ENCODE peak calls at places on chromosomes 4 and X, in seven cellular contexts. One of them, this sample, is unnamed.

GRCh38 chrX:39654183-39654925 is 443.4 kb downstream of the BCOR start:
- DNase-seq in GM12878: no peak
- DNase-seq in H1: no peak
- DNase-seq in K562: no peak
- DNase-seq in endothelial cell of umbilical vein: no peak
- DNase-seq in HepG2: no peak
- DNase-seq in SK-N-SH: peak
- DNase-seq in this sample: no peak

GRCh38 chr4:82138376-82138775 is 235.4 kb downstream of the HNRNPD start:
- DNase-seq in GM12878: no peak
- DNase-seq in H1: no peak
- DNase-seq in SK-N-SH: no peak
- DNase-seq in endothelial cell of umbilical vein: no peak
- DNase-seq in K562: no peak
- DNase-seq in HepG2: no peak
- DNase-seq in this sample: no peak

GRCh38 chrX:88883205-88883604 is 136.2 kb downstream of the CPXCR1 start:
- DNase-seq in HepG2: no peak
- DNase-seq in K562: no peak
- DNase-seq in endothelial cell of umbilical vein: no peak
- DNase-seq in SK-N-SH: no peak
- DNase-seq in H1: no peak
- DNase-seq in GM12878: no peak
- DNase-seq in this sample: no peak

GRCh38 chrX:68988865-68989264 is 160.0 kb downstream of the EFNB1 start:
- DNase-seq in SK-N-SH: no peak
- DNase-seq in HepG2: no peak
- DNase-seq in GM12878: no peak
- DNase-seq in H1: no peak
- DNase-seq in endothelial cell of umbilical vein: no peak
- DNase-seq in K562: no peak
- DNase-seq in this sample: no peak

GRCh38 chr4:184355111-184355604 is 119.2 kb downstream of the IRF2 start:
- DNase-seq in K562: peak
- DNase-seq in H1: peak
- DNase-seq in HepG2: peak
- DNase-seq in SK-N-SH: peak
- DNase-seq in endothelial cell of umbilical vein: peak
- DNase-seq in GM12878: peak
- DNase-seq in this sample: peak

GRCh38 chr4:67684839-67685531 is 16.0 kb downstream of the UBA6 start:
- DNase-seq in HepG2: no peak
- DNase-seq in K562: no peak
- DNase-seq in endothelial cell of umbilical vein: no peak
- DNase-seq in GM12878: no peak
- DNase-seq in SK-N-SH: no peak
- DNase-seq in H1: no peak
- DNase-seq in this sample: no peak

GRCh38 chr4:145320269-145320668 is 139.9 kb upstream of the OTUD4 start:
- DNase-seq in GM12878: no peak
- DNase-seq in H1: no peak
- DNase-seq in K562: no peak
- DNase-seq in endothelial cell of umbilical vein: no peak
- DNase-seq in SK-N-SH: no peak
- DNase-seq in HepG2: no peak
- DNase-seq in this sample: no peak

GRCh38 chr4:108148316-108148715 is 20.4 kb downstream of the LEF1 start:
- DNase-seq in HepG2: no peak
- DNase-seq in H1: no peak
- DNase-seq in SK-N-SH: no peak
- DNase-seq in GM12878: no peak
- DNase-seq in K562: no peak
- DNase-seq in endothelial cell of umbilical vein: no peak
- DNase-seq in this sample: no peak

GRCh38 chrX:22122510-22122909 is 90.4 kb downstream of the PHEX start:
- DNase-seq in HepG2: no peak
- DNase-seq in SK-N-SH: no peak
- DNase-seq in H1: no peak
- DNase-seq in GM12878: no peak
- DNase-seq in K562: no peak
- DNase-seq in endothelial cell of umbilical vein: peak
- DNase-seq in this sample: no peak

GRCh38 chrX:103847174-103847870 is 15.3 kb upstream of the RAB9B start:
- DNase-seq in H1: no peak
- DNase-seq in endothelial cell of umbilical vein: no peak
- DNase-seq in GM12878: no peak
- DNase-seq in SK-N-SH: no peak
- DNase-seq in K562: no peak
- DNase-seq in HepG2: no peak
- DNase-seq in this sample: no peak

GRCh38 chrX:16930392-16930791 is 16.1 kb upstream of the REPS2 start:
- DNase-seq in endothelial cell of umbilical vein: no peak
- DNase-seq in H1: no peak
- DNase-seq in HepG2: no peak
- DNase-seq in K562: peak
- DNase-seq in GM12878: no peak
- DNase-seq in SK-N-SH: no peak
- DNase-seq in this sample: no peak

GRCh38 chrX:96394566-96394965 is 290.1 kb upstream of the DIAPH2 start:
- DNase-seq in HepG2: no peak
- DNase-seq in SK-N-SH: no peak
- DNase-seq in endothelial cell of umbilical vein: no peak
- DNase-seq in H1: no peak
- DNase-seq in K562: no peak
- DNase-seq in GM12878: no peak
- DNase-seq in this sample: no peak

GRCh38 chr4:6393066-6393465 is 79.3 kb downstream of the PPP2R2C start:
- DNase-seq in HepG2: no peak
- DNase-seq in GM12878: no peak
- DNase-seq in K562: no peak
- DNase-seq in endothelial cell of umbilical vein: no peak
- DNase-seq in SK-N-SH: no peak
- DNase-seq in H1: no peak
- DNase-seq in this sample: no peak

GRCh38 chr4:142231787-142232186 is 595.4 kb downstream of the IL15 start:
- DNase-seq in GM12878: no peak
- DNase-seq in endothelial cell of umbilical vein: no peak
- DNase-seq in K562: no peak
- DNase-seq in H1: no peak
- DNase-seq in HepG2: no peak
- DNase-seq in SK-N-SH: no peak
- DNase-seq in this sample: no peak

GRCh38 chr4:78002260-78002659 is 54.9 kb upstream of the FRAS1 start:
- DNase-seq in H1: no peak
- DNase-seq in K562: no peak
- DNase-seq in endothelial cell of umbilical vein: no peak
- DNase-seq in GM12878: no peak
- DNase-seq in SK-N-SH: no peak
- DNase-seq in HepG2: peak
- DNase-seq in this sample: no peak

GRCh38 chrX:39518451-39519212 is 579.1 kb downstream of the BCOR start:
- DNase-seq in H1: no peak
- DNase-seq in endothelial cell of umbilical vein: no peak
- DNase-seq in SK-N-SH: peak
- DNase-seq in K562: no peak
- DNase-seq in GM12878: no peak
- DNase-seq in HepG2: no peak
- DNase-seq in this sample: no peak

GRCh38 chr4:40954119-40954668 is 204.4 kb downstream of the NSUN7 start:
- DNase-seq in HepG2: no peak
- DNase-seq in SK-N-SH: no peak
- DNase-seq in H1: no peak
- DNase-seq in K562: no peak
- DNase-seq in endothelial cell of umbilical vein: no peak
- DNase-seq in GM12878: no peak
- DNase-seq in this sample: no peak
- H3K9ac ChIP-seq in HepG2: no peak
- H3K9ac ChIP-seq in SK-N-SH: no peak
- H3K9ac ChIP-seq in H1: no peak
- H3K9ac ChIP-seq in K562: no peak
- H3K9ac ChIP-seq in endothelial cell of umbilical vein: no peak
- H3K9ac ChIP-seq in GM12878: no peak
- H3K9ac ChIP-seq in this sample: no peak

GRCh38 chr4:137530176-137530575 is 2.1 kb downstream of the PCDH18 start:
- DNase-seq in GM12878: no peak
- DNase-seq in HepG2: no peak
- DNase-seq in H1: no peak
- DNase-seq in K562: no peak
- DNase-seq in endothelial cell of umbilical vein: no peak
- DNase-seq in SK-N-SH: no peak
- DNase-seq in this sample: no peak

GRCh38 chr4:137532869-137533236 is 559 bp upstream of the PCDH18 start:
- DNase-seq in GM12878: no peak
- DNase-seq in K562: no peak
- DNase-seq in SK-N-SH: no peak
- DNase-seq in endothelial cell of umbilical vein: no peak
- DNase-seq in H1: no peak
- DNase-seq in HepG2: no peak
- DNase-seq in this sample: no peak

GRCh38 chr4:137533855-137534254 is 1.6 kb upstream of the PCDH18 start:
- DNase-seq in SK-N-SH: no peak
- DNase-seq in HepG2: no peak
- DNase-seq in GM12878: no peak
- DNase-seq in endothelial cell of umbilical vein: no peak
- DNase-seq in K562: no peak
- DNase-seq in H1: no peak
- DNase-seq in this sample: no peak

GRCh38 chr4:137531121-137531520 is 1.2 kb downstream of the PCDH18 start:
- DNase-seq in H1: no peak
- DNase-seq in GM12878: no peak
- DNase-seq in SK-N-SH: peak
- DNase-seq in HepG2: no peak
- DNase-seq in K562: no peak
- DNase-seq in endothelial cell of umbilical vein: no peak
- DNase-seq in this sample: no peak

DNA sequence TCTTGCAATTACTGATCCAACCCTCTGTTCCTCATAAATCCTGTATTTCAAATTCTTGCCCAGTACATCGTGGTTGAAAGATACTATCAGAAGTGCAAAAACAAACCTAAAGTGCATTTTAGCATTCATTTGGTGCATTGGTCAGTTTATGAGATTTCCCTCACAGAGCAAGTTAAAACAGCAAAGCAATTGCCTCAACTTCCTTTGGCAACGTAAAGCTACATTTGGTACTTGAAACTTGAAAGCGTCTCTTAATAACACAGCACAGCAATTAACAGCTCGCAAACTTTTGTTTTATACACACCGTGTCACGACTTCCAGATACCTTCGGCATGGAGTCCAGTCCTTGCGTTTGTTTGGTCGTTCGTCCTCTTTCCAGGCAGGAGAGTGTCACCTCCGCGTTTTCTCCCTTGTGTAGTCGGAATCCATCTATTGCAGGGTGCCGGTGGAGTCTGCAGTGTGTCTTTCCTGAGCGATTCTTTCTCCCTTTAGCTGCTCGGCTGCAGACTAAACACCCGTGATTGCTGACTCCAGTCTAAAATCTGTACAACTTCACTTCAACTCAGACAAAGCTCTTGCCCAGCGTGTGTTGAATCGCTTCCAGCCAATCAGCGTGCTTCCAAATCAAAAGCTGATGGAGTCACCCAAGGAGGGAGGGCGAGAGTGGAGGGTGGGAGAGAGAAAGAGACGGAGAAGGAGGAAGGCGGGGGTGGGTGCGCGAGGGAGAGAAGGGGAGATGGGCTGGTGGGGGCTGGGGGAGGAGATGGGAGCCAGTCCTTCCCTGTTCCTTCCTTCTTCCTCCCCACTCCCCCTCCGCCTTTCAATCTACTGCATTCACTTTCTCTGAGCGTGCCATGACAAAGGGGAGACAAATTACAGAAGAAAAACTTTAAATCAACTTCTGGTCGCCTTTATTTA is at the start of gene PCDH18:
- DNase-seq in endothelial cell of umbilical vein: peak
- DNase-seq in SK-N-SH: peak
- DNase-seq in H1: peak
- DNase-seq in K562: no peak
- DNase-seq in HepG2: no peak
- DNase-seq in GM12878: peak
- DNase-seq in this sample: peak
- TF ChIP-seq POLR2AphosphoS5 in endothelial cell of umbilical vein: no peak
- TF ChIP-seq POLR2AphosphoS5 in SK-N-SH: peak
- TF ChIP-seq POLR2AphosphoS5 in H1: no peak
- TF ChIP-seq POLR2AphosphoS5 in K562: no peak
- TF ChIP-seq POLR2AphosphoS5 in HepG2: no peak
- TF ChIP-seq POLR2AphosphoS5 in GM12878: no peak
- TF ChIP-seq POLR2AphosphoS5 in this sample: peak

DNA sequence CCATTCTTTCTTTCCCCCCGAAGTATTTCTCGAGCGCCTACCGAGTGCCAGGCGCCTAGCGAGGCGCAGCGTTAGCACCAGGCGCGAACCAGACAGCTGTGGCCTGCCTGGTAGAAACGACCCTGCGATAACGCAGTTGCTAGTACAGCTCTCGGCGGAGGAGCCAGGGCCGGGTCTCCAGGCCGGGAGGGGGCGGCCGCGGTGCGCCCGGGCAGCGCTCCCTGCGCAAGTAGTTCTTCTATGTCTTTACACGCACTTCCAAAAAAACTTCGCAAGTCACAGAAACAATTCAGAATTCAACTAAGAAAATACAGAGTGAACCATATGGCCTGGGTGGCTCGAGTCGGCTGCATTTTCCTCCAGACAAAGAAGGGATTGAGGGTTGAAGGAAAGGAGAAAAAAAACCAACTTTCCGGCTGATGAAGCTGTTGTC is 7.0 kb upstream of the NEUROG2 start:
- DNase-seq in endothelial cell of umbilical vein: peak
- DNase-seq in SK-N-SH: no peak
- DNase-seq in GM12878: no peak
- DNase-seq in K562: peak
- DNase-seq in H1: peak
- DNase-seq in HepG2: no peak
- DNase-seq in this sample: no peak
- H3K9ac ChIP-seq in endothelial cell of umbilical vein: no peak
- H3K9ac ChIP-seq in SK-N-SH: no peak
- H3K9ac ChIP-seq in GM12878: peak
- H3K9ac ChIP-seq in K562: no peak
- H3K9ac ChIP-seq in H1: no peak
- H3K9ac ChIP-seq in HepG2: no peak
- H3K9ac ChIP-seq in this sample: peak

DNA sequence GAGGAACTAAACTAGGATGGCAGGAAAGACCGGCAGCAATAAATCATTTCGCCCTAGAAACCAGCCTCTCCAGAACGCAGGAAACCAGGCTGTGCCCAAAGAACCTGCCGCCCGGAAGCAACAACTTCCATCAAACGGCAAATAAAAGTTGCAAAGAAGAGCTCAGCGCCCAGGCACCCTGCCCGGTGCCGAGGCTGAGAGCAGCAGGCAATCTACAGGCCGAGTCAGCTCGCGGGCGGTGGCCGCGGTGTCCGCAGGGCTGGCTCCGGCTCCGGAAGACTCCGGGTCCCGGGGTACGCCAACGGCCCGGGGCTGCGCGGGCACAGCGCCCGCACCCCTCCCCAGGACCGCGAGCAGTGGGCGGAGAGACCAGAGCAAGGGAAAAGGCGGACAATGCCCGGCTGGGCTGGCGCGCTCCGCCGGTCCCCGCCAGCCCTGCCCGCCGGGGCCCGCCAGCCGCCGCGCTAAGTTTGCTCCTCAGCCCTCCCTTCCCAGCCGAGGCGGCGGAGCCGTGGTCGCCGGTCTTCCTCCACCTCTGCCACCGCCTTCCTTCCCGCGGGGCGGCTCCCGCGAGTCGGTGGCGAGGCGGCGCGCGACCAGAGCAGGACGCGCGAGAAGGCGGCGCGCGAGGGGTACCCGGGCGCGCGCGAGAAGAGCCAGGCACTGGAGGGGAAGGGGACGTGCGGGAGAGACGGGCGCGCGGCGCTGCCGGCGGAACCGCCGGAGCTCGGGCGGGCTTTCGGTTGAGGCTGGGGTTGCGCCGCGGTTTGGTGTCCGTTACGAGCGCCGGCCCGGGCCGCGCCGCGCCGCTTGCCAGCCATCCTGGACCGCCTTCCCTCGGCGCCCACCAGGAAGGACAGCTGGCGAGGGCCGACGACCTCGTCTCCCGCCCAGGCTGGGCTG is 733 bp downstream of the FRYL start:
- DNase-seq in K562: peak
- DNase-seq in H1: peak
- DNase-seq in HepG2: peak
- DNase-seq in GM12878: no peak
- DNase-seq in SK-N-SH: peak
- DNase-seq in endothelial cell of umbilical vein: peak
- DNase-seq in this sample: no peak
- TF ChIP-seq POLR2AphosphoS5 in K562: no peak
- TF ChIP-seq POLR2AphosphoS5 in H1: no peak
- TF ChIP-seq POLR2AphosphoS5 in HepG2: no peak
- TF ChIP-seq POLR2AphosphoS5 in GM12878: peak
- TF ChIP-seq POLR2AphosphoS5 in SK-N-SH: no peak
- TF ChIP-seq POLR2AphosphoS5 in endothelial cell of umbilical vein: peak
- TF ChIP-seq POLR2AphosphoS5 in this sample: no peak